ENCODE peak calls at places on chromosomes 13 and 19, in eight cellular contexts. L is stimulated activated CD8-positive, alpha-beta memory T cell treated with anti-CD3 and anti-CD28 coated beads, Interleukin-2, amount 100 ng/mL, for 1 hour; X is left lung; K is NCI-H748 treated with DMSO at 0.1 percent for 48 hours; G is activated CD4-positive, alpha-beta T cell treated with anti-CD3 and anti-CD28 coated beads, Interleukin-2, amount 10 ng/mL, durations not matched to agents 7 days and 5 days; U is WERI-Rb-1; Q is RWPE1; R is renal cortical epithelial cell. T is an unnamed sample.

GRCh38 chr19:13978721-13979191 is 26.4 kb downstream of the DCAF15 start:
- DNase-seq in L (no peak), X (no peak), K (peak), G (no peak), U (no peak), Q (no peak), R (no peak), T (no peak)

GRCh38 chr19:4019578-4019977 is 12.0 kb downstream of the PIAS4 start:
- DNase-seq in L (no peak), X (no peak), K (no peak), G (no peak), U (no peak), Q (no peak), R (no peak), T (no peak)

GRCh38 chr19:33214621-33215020 is 11.0 kb downstream of the SLC7A10 start:
- DNase-seq in L (no peak), X (no peak), K (peak), G (no peak), U (peak), Q (no peak), R (no peak), T (peak)

GRCh38 chr19:18763674-18764590 is 27.2 kb downstream of the COMP start:
- DNase-seq in L (no peak), X (no peak), K (no peak), G (no peak), U (peak), Q (peak), R (peak), T (peak)

GRCh38 chr19:40241809-40242384 is 15.4 kb upstream of the CCNP start:
- DNase-seq in L (no peak), X (no peak), K (no peak), G (no peak), U (no peak), Q (no peak), R (no peak), T (no peak)

GRCh38 chr13:105991622-105992254 is 543.7 kb downstream of the EFNB2 start:
- DNase-seq in L (no peak), X (no peak), K (no peak), G (no peak), U (no peak), Q (peak), R (peak), T (peak)

GRCh38 chr19:54521022-54521859 is 18.6 kb downstream of the LAIR2 start:
- DNase-seq in L (no peak), X (no peak), K (no peak), G (peak), U (no peak), Q (no peak), R (no peak), T (no peak)

GRCh38 chr13:110306340-110306959 is 507 bp downstream of the COL4A1 start:
- DNase-seq in L (no peak), X (no peak), K (no peak), G (no peak), U (no peak), Q (no peak), R (no peak), T (peak)

GRCh38 chr13:29754486-29754806 is 96.0 kb downstream of the UBL3 start:
- DNase-seq in L (no peak), X (no peak), K (no peak), G (no peak), U (no peak), Q (no peak), R (peak), T (peak)

GRCh38 chr19:52492201-52492960 is 35.1 kb upstream of the ZNF808 start:
- DNase-seq in L (no peak), X (no peak), K (no peak), G (peak), U (no peak), Q (no peak), R (no peak), T (no peak)

GRCh38 chr19:3163943-3164342 is 14.6 kb upstream of the S1PR4 start:
- DNase-seq in L (no peak), X (no peak), K (no peak), G (no peak), U (no peak), Q (no peak), R (no peak), T (no peak)

GRCh38 chr13:32548837-32549236 is 10.2 kb upstream of the N4BP2L2 start:
- DNase-seq in L (no peak), X (no peak), K (no peak), G (no peak), U (no peak), Q (no peak), R (no peak), T (peak)

GRCh38 chr19:35693835-35694599 is 10.3 kb upstream of the ZBTB32 start:
- DNase-seq in L (peak), X (peak), K (peak), G (peak), U (peak), Q (peak), R (peak), T (peak)

GRCh38 chr19:1945899-1946298 is 4.9 kb downstream of the CSNK1G2 start:
- DNase-seq in L (no peak), X (no peak), K (no peak), G (peak), U (peak), Q (peak), R (no peak), T (peak)

GRCh38 chr13:95233026-95233635 is 68.1 kb downstream of the ABCC4 start:
- DNase-seq in L (no peak), X (no peak), K (peak), G (no peak), U (no peak), Q (no peak), R (no peak), T (no peak)

GRCh38 chr13:80873589-80873988 is 532.7 kb upstream of the SPRY2 start:
- DNase-seq in L (no peak), X (no peak), K (no peak), G (no peak), U (no peak), Q (no peak), R (no peak), T (no peak)

GRCh38 chr19:40923934-40924391 is 41.9 kb upstream of the CYP2A7 start:
- DNase-seq in L (no peak), X (peak), K (no peak), G (no peak), U (no peak), Q (no peak), R (no peak), T (no peak)

GRCh38 chr19:29501816-29502580 is 23.8 kb upstream of the VSTM2B start:
- DNase-seq in L (no peak), X (no peak), K (no peak), G (no peak), U (no peak), Q (no peak), R (no peak), T (no peak)

GRCh38 chr13:42985312-42986175 is 6.5 kb downstream of the EPSTI1 start:
- DNase-seq in L (no peak), X (no peak), K (no peak), G (no peak), U (no peak), Q (no peak), R (peak), T (peak)

GRCh38 chr19:4172861-4173473 is 9.4 kb downstream of the SIRT6 start:
- DNase-seq in L (peak), X (peak), K (no peak), G (peak), U (peak), Q (peak), R (no peak), T (peak)

GRCh38 chr19:2888739-2889224 is 11.9 kb upstream of the ZNF57 start:
- DNase-seq in L (no peak), X (peak), K (no peak), G (peak), U (no peak), Q (peak), R (no peak), T (no peak)

GRCh38 chr19:15107056-15108010 is at the start of gene SYDE1:
- DNase-seq in L (no peak), X (no peak), K (no peak), G (no peak), U (no peak), Q (peak), R (peak), T (peak)

T was measured in MCF 10A.